ENCODE peak calls at places on chromosomes 6 and 20, in seven cellular contexts. L is OCI-LY7, T is BE2C, B is breast epithelium, Q is fibroblast of lung, F is choroid plexus epithelial cell, S is GM23338. H is an unnamed sample.

GRCh38 chr6:72149715-72150114 is 263.4 kb downstream of the RIMS1 start:
- DNase-seq in L (no peak), T (no peak), B (no peak), Q (no peak), F (no peak), S (no peak), H (no peak)

GRCh38 chr6:167779123-167779992 is 47.4 kb upstream of the AFDN start:
- DNase-seq in L (no peak), T (no peak), B (no peak), Q (no peak), F (no peak), S (no peak), H (no peak)

GRCh38 chr20:24914388-24915241 is 34.5 kb upstream of the CST7 start:
- DNase-seq in L (no peak), T (no peak), B (no peak), Q (no peak), F (no peak), S (no peak), H (no peak)

GRCh38 chr20:6277661-6278060 is 154.8 kb upstream of the FERMT1 start:
- DNase-seq in L (no peak), T (no peak), B (no peak), Q (peak), F (peak), S (no peak), H (no peak)

GRCh38 chr6:106141441-106142237 is 55.5 kb downstream of the PRDM1 start:
- DNase-seq in L (peak), T (no peak), B (no peak), Q (no peak), F (no peak), S (no peak), H (no peak)

GRCh38 chr6:47465117-47465516 is 12.5 kb upstream of the CD2AP start:
- DNase-seq in L (no peak), T (no peak), B (no peak), Q (no peak), F (no peak), S (no peak), H (no peak)

GRCh38 chr20:50977066-50978045 is 18.7 kb downstream of the MOCS3 start:
- DNase-seq in L (no peak), T (no peak), B (peak), Q (no peak), F (no peak), S (no peak), H (no peak)

GRCh38 chr20:60137657-60138245 is 179.5 kb downstream of the CDH26 start:
- DNase-seq in L (peak), T (no peak), B (no peak), Q (peak), F (peak), S (peak), H (no peak)

GRCh38 chr6:135546206-135546605 is 48.7 kb upstream of the AHI1 start:
- DNase-seq in L (no peak), T (no peak), B (no peak), Q (no peak), F (no peak), S (no peak), H (peak)

GRCh38 chr20:18056174-18057105 is 1.3 kb downstream of the OVOL2 start:
- DNase-seq in L (no peak), T (no peak), B (no peak), Q (peak), F (peak), S (peak), H (no peak)

GRCh38 chr20:46569961-46570360 is 19.5 kb upstream of the OCSTAMP start:
- DNase-seq in L (no peak), T (no peak), B (no peak), Q (no peak), F (no peak), S (no peak), H (no peak)

GRCh38 chr20:645318-646106 is 7.5 kb downstream of the SRXN1 start:
- DNase-seq in L (peak), T (peak), B (peak), Q (peak), F (peak), S (peak), H (peak)

GRCh38 chr20:56630506-56631317 is 1.6 kb downstream of the TFAP2C start:
- DNase-seq in L (no peak), T (no peak), B (no peak), Q (no peak), F (peak), S (peak), H (no peak)

GRCh38 chr6:168380956-168381605 is 59.9 kb upstream of the SMOC2 start:
- DNase-seq in L (no peak), T (no peak), B (no peak), Q (no peak), F (no peak), S (no peak), H (no peak)

GRCh38 chr6:32088487-32089049 is 20.6 kb downstream of the TNXB start:
- DNase-seq in L (no peak), T (no peak), B (no peak), Q (no peak), F (no peak), S (no peak), H (no peak)

GRCh38 chr6:32087574-32088486 is 21.3 kb downstream of the TNXB start:
- DNase-seq in L (peak), T (peak), B (peak), Q (peak), F (peak), S (peak), H (peak)

GRCh38 chr6:32084780-32085179 is 24.4 kb downstream of the TNXB start:
- DNase-seq in L (no peak), T (no peak), B (no peak), Q (no peak), F (no peak), S (no peak), H (no peak)

GRCh38 chr6:32085759-32086458 is 23.2 kb downstream of the TNXB start:
- DNase-seq in L (peak), T (no peak), B (no peak), Q (no peak), F (no peak), S (no peak), H (no peak)

GRCh38 chr6:32086661-32087573 is 22.2 kb downstream of the TNXB start:
- DNase-seq in L (no peak), T (no peak), B (no peak), Q (peak), F (peak), S (peak), H (peak)
- H3K4me3 ChIP-seq in L (no peak), T (no peak), B (peak), Q (no peak), F (no peak), S (peak), H (no peak)

GRCh38 chr20:19308151-19308550 is 95.7 kb downstream of the SLC24A3 start:
- DNase-seq in L (no peak), T (no peak), B (no peak), Q (no peak), F (no peak), S (no peak), H (no peak)
- TF ChIP-seq CTCF in L (no peak), T (no peak), B (no peak), Q (no peak), F (no peak), S (no peak), H (no peak)

GRCh38 chr6:69581576-69581975 is 215.2 kb downstream of the LMBRD1 start:
- DNase-seq in L (no peak), T (no peak), B (no peak), Q (no peak), F (no peak), S (no peak), H (no peak)

GRCh38 chr6:69589626-69590025 is 207.2 kb downstream of the LMBRD1 start:
- DNase-seq in L (no peak), T (no peak), B (no peak), Q (no peak), F (no peak), S (no peak), H (no peak)

GRCh38 chr6:69580696-69581095 is 216.1 kb downstream of the LMBRD1 start:
- DNase-seq in L (no peak), T (no peak), B (no peak), Q (no peak), F (no peak), S (no peak), H (no peak)

GRCh38 chr6:69584536-69584912 is 212.3 kb downstream of the LMBRD1 start:
- DNase-seq in L (no peak), T (no peak), B (no peak), Q (peak), F (no peak), S (no peak), H (no peak)

DNA sequence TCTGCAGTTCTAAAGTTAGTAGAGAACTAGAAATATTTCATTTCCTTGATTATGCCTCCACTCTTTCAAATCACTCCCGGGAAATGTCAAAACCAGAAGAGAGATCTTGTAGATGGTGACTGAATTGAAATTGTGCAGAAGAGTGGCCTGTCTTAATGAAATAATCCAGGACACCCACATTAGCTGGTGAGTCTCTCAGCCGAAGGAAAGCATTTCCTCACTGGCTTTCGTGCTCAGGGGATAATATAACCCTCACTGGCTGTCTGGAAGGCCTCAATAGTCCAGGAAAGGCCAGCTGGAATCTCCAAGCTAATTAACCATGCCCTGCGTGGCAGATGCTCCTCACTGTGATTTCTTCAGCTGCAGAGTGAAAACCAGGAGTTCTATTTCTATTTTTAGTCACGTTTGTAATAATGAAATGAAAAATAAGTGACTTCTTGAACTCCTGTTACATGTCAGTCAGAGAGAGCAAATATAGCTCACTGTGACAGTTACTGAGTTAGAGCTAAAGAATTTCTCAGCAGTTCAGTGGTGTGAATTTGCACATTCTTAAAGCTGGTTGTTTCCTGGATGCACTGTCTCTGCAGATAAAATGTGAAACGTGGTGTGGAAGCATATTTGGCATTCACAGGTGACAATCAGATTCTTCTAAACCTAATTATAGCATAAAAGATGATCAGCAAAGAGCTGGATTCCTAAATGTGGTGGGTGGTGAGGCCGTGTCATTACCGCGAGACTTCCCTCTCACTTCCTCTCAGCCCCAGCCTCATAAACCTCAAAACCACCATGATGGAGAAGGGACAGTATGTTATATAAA is 211.7 kb downstream of the LMBRD1 start:
- DNase-seq in L (peak), T (peak), B (no peak), Q (no peak), F (peak), S (peak), H (peak)
- H3K4me3 ChIP-seq in L (no peak), T (peak), B (no peak), Q (no peak), F (no peak), S (no peak), H (no peak)

GRCh38 chr6:155378284-155378683 is 64.0 kb upstream of the TFB1M start:
- DNase-seq in L (no peak), T (no peak), B (no peak), Q (no peak), F (no peak), S (no peak), H (no peak)

GRCh38 chr6:155378724-155379123 is 64.4 kb upstream of the TFB1M start:
- DNase-seq in L (no peak), T (no peak), B (no peak), Q (no peak), F (no peak), S (no peak), H (no peak)

GRCh38 chr6:155381856-155382690 is 67.8 kb upstream of the TFB1M start:
- DNase-seq in L (no peak), T (no peak), B (no peak), Q (peak), F (peak), S (no peak), H (peak)

GRCh38 chr6:155384343-155384742 is 70.1 kb upstream of the TFB1M start:
- DNase-seq in L (no peak), T (no peak), B (no peak), Q (no peak), F (no peak), S (no peak), H (no peak)

GRCh38 chr6:155380666-155381332 is 66.5 kb upstream of the TFB1M start:
- DNase-seq in L (peak), T (no peak), B (no peak), Q (no peak), F (no peak), S (no peak), H (no peak)
- TF ChIP-seq CTCF in L (peak), T (peak), B (no peak), Q (no peak), F (no peak), S (peak), H (no peak)

GRCh38 chr6:139474145-139475108 is 100.0 kb upstream of the CITED2 start:
- DNase-seq in L (no peak), T (peak), B (no peak), Q (peak), F (peak), S (peak), H (peak)
- H3K4me3 ChIP-seq in L (no peak), T (no peak), B (peak), Q (no peak), F (peak), S (peak), H (no peak)

GRCh38 chr6:15129872-15130271 is 116.0 kb upstream of the JARID2 start:
- DNase-seq in L (no peak), T (no peak), B (no peak), Q (no peak), F (no peak), S (peak), H (no peak)
- TF ChIP-seq CTCF in L (no peak), T (no peak), B (no peak), Q (no peak), F (no peak), S (no peak), H (no peak)

DNA sequence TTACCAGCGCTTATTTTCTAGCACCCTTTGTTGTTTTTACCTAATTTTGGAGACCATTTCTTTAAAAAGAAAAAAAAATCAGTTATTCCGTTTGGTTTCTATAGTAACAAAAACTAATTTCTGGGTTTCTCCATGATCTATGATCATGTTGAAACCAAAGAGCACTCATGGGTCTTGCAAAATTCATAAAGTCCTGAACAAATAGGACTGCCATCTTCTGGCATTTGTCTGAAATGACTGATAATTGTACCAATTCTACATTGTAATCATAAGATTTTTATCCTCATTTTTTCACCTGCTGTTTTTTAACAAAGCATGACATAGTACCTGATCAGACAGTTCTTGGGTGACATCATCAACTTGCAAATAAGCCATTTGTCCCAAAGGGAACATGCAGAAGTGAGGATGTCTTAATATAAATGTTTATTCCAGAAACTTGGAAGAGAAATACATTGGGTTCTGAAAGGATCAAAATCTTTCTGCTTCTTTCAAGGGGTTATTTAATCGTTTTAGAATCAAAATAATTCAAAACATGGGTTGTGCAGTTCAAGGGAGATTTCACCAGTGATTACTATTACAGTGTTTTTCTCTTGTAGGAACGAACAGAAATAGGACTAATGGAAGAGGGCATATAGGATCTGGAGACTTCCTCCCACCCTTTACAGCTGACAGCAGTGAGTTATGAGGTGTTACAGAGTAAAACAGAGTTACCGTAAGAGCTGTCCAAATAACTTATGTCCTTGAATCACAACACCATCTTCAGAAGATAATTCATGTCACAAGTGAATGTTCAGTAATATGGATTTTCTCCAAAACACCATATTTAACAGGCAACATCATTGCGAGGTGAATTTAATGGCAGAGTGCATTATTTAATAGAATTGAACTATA is 87.1 kb upstream of the GJE1 start:
- DNase-seq in L (no peak), T (no peak), B (no peak), Q (peak), F (peak), S (no peak), H (peak)
- H3K4me3 ChIP-seq in L (no peak), T (no peak), B (no peak), Q (no peak), F (no peak), S (no peak), H (no peak)

GRCh38 chr6:151635741-151636140 is 141.9 kb downstream of the CCDC170 start:
- DNase-seq in L (no peak), T (no peak), B (no peak), Q (no peak), F (no peak), S (no peak), H (no peak)

GRCh38 chr6:151637814-151638213 is 144.0 kb downstream of the CCDC170 start:
- DNase-seq in L (no peak), T (no peak), B (no peak), Q (no peak), F (no peak), S (no peak), H (no peak)

GRCh38 chr6:151641028-151641427 is 147.2 kb downstream of the CCDC170 start:
- DNase-seq in L (no peak), T (no peak), B (no peak), Q (no peak), F (no peak), S (no peak), H (no peak)

GRCh38 chr6:151634336-151634720 is 140.5 kb downstream of the CCDC170 start:
- DNase-seq in L (no peak), T (no peak), B (no peak), Q (no peak), F (no peak), S (no peak), H (no peak)

GRCh38 chr6:151639750-151640149 is 145.9 kb downstream of the CCDC170 start:
- DNase-seq in L (no peak), T (no peak), B (no peak), Q (no peak), F (no peak), S (no peak), H (no peak)
- TF ChIP-seq CTCF in L (no peak), T (no peak), B (no peak), Q (no peak), F (no peak), S (no peak), H (no peak)

GRCh38 chr6:38715016-38715809 is at the start of gene DNAH8:
- DNase-seq in L (no peak), T (peak), B (no peak), Q (no peak), F (no peak), S (peak), H (no peak)
- H3K4me3 ChIP-seq in L (no peak), T (peak), B (peak), Q (no peak), F (peak), S (peak), H (peak)

H was measured in cardiac fibroblast.